ENCODE peak calls at places on chromosomes 6 and 20, in eight cellular contexts. One of them, this sample, is unnamed.
A peak's percentile ranks its signal among the peaks of the same experiment; 100 is the strongest.

GRCh38 chr20:2703716-2704475 is 11.3 kb downstream of the EBF4 start:
- DNase-seq in adrenal gland: no peak
- DNase-seq in uterus: no peak
- DNase-seq in A549: no peak
- DNase-seq in stomach: no peak
- DNase-seq in right lobe of liver: no peak
- DNase-seq in vagina: peak; percentile 70
- DNase-seq in body of pancreas: no peak
- DNase-seq in this sample: no peak

GRCh38 chr6:138289739-138290138 is 71.4 kb upstream of the PBOV1 start:
- DNase-seq in adrenal gland: peak; percentile 67
- DNase-seq in uterus: no peak
- DNase-seq in A549: peak; percentile 6
- DNase-seq in stomach: peak; percentile 38
- DNase-seq in right lobe of liver: peak; percentile 71
- DNase-seq in vagina: no peak
- DNase-seq in body of pancreas: no peak
- DNase-seq in this sample: no peak

GRCh38 chr20:32227744-32228688 is 20.3 kb downstream of the POFUT1 start:
- DNase-seq in adrenal gland: no peak
- DNase-seq in uterus: no peak
- DNase-seq in A549: no peak
- DNase-seq in stomach: peak; percentile 69
- DNase-seq in right lobe of liver: no peak
- DNase-seq in vagina: no peak
- DNase-seq in body of pancreas: peak; percentile 76
- DNase-seq in this sample: peak; percentile 51

GRCh38 chr6:63637865-63638445 is 2.4 kb downstream of the PHF3 start:
- DNase-seq in adrenal gland: no peak
- DNase-seq in uterus: no peak
- DNase-seq in A549: no peak
- DNase-seq in stomach: no peak
- DNase-seq in right lobe of liver: no peak
- DNase-seq in vagina: no peak
- DNase-seq in body of pancreas: no peak
- DNase-seq in this sample: no peak

GRCh38 chr6:107033136-107033535 is 5.1 kb downstream of the MTRES1 start:
- DNase-seq in adrenal gland: no peak
- DNase-seq in uterus: no peak
- DNase-seq in A549: no peak
- DNase-seq in stomach: no peak
- DNase-seq in right lobe of liver: no peak
- DNase-seq in vagina: no peak
- DNase-seq in body of pancreas: no peak
- DNase-seq in this sample: no peak

GRCh38 chr20:62234346-62234745 is 4.0 kb upstream of the OSBPL2 start:
- DNase-seq in adrenal gland: no peak
- DNase-seq in uterus: no peak
- DNase-seq in A549: no peak
- DNase-seq in stomach: peak; percentile 74
- DNase-seq in right lobe of liver: no peak
- DNase-seq in vagina: no peak
- DNase-seq in body of pancreas: peak; percentile 64
- DNase-seq in this sample: no peak

GRCh38 chr6:104855507-104855906 is 4.2 kb downstream of the HACE1 start:
- DNase-seq in adrenal gland: no peak
- DNase-seq in uterus: no peak
- DNase-seq in A549: no peak
- DNase-seq in stomach: no peak
- DNase-seq in right lobe of liver: no peak
- DNase-seq in vagina: no peak
- DNase-seq in body of pancreas: no peak
- DNase-seq in this sample: no peak

GRCh38 chr6:105881608-105882007 is 204.5 kb upstream of the PRDM1 start:
- DNase-seq in adrenal gland: no peak
- DNase-seq in uterus: no peak
- DNase-seq in A549: no peak
- DNase-seq in stomach: no peak
- DNase-seq in right lobe of liver: no peak
- DNase-seq in vagina: no peak
- DNase-seq in body of pancreas: no peak
- DNase-seq in this sample: no peak

GRCh38 chr20:19382371-19382770 is 169.9 kb downstream of the SLC24A3 start:
- DNase-seq in adrenal gland: no peak
- DNase-seq in uterus: no peak
- DNase-seq in A549: no peak
- DNase-seq in stomach: no peak
- DNase-seq in right lobe of liver: no peak
- DNase-seq in vagina: no peak
- DNase-seq in body of pancreas: no peak
- DNase-seq in this sample: no peak

GRCh38 chr6:111263837-111264236 is 176.5 kb downstream of the SLC16A10 start:
- DNase-seq in adrenal gland: no peak
- DNase-seq in uterus: no peak
- DNase-seq in A549: no peak
- DNase-seq in stomach: no peak
- DNase-seq in right lobe of liver: no peak
- DNase-seq in vagina: no peak
- DNase-seq in body of pancreas: no peak
- DNase-seq in this sample: no peak

GRCh38 chr6:164106345-164106769 is 691.8 kb downstream of the QKI start:
- DNase-seq in adrenal gland: no peak
- DNase-seq in uterus: no peak
- DNase-seq in A549: no peak
- DNase-seq in stomach: no peak
- DNase-seq in right lobe of liver: no peak
- DNase-seq in vagina: no peak
- DNase-seq in body of pancreas: no peak
- DNase-seq in this sample: peak; percentile 83

GRCh38 chr6:39298061-39298460 is 16.2 kb downstream of the KCNK17 start:
- DNase-seq in adrenal gland: peak; percentile 79
- DNase-seq in uterus: no peak
- DNase-seq in A549: no peak
- DNase-seq in stomach: peak; percentile 39
- DNase-seq in right lobe of liver: peak; percentile 96
- DNase-seq in vagina: no peak
- DNase-seq in body of pancreas: no peak
- DNase-seq in this sample: no peak

GRCh38 chr6:75272145-75272840 is 12.3 kb downstream of the TMEM30A start:
- DNase-seq in adrenal gland: no peak
- DNase-seq in uterus: no peak
- DNase-seq in A549: no peak
- DNase-seq in stomach: no peak
- DNase-seq in right lobe of liver: no peak
- DNase-seq in vagina: no peak
- DNase-seq in body of pancreas: peak; percentile 39
- DNase-seq in this sample: no peak

GRCh38 chr6:56984374-56984773 is 29.5 kb downstream of the BEND6 start:
- DNase-seq in adrenal gland: no peak
- DNase-seq in uterus: no peak
- DNase-seq in A549: no peak
- DNase-seq in stomach: no peak
- DNase-seq in right lobe of liver: no peak
- DNase-seq in vagina: no peak
- DNase-seq in body of pancreas: no peak
- DNase-seq in this sample: no peak

GRCh38 chr6:79724816-79725215 is 93.7 kb downstream of the SH3BGRL2 start:
- DNase-seq in adrenal gland: peak; percentile 68
- DNase-seq in uterus: no peak
- DNase-seq in A549: no peak
- DNase-seq in stomach: no peak
- DNase-seq in right lobe of liver: no peak
- DNase-seq in vagina: no peak
- DNase-seq in body of pancreas: no peak
- DNase-seq in this sample: peak; percentile 49

GRCh38 chr6:33670971-33671370 is 40.5 kb downstream of the UQCC2 start:
- DNase-seq in adrenal gland: no peak
- DNase-seq in uterus: no peak
- DNase-seq in A549: no peak
- DNase-seq in stomach: no peak
- DNase-seq in right lobe of liver: no peak
- DNase-seq in vagina: no peak
- DNase-seq in body of pancreas: no peak
- DNase-seq in this sample: no peak
- H3K27ac ChIP-seq in adrenal gland: no peak overlapping the region
- H3K27ac ChIP-seq in uterus: no peak overlapping the region
- H3K27ac ChIP-seq in A549: peak overlapping the region; percentile 92
- H3K27ac ChIP-seq in stomach: no peak overlapping the region
- H3K27ac ChIP-seq in right lobe of liver: no peak overlapping the region
- H3K27ac ChIP-seq in vagina: no peak overlapping the region
- H3K27ac ChIP-seq in body of pancreas: no peak overlapping the region
- H3K27ac ChIP-seq in this sample: no peak overlapping the region

DNA sequence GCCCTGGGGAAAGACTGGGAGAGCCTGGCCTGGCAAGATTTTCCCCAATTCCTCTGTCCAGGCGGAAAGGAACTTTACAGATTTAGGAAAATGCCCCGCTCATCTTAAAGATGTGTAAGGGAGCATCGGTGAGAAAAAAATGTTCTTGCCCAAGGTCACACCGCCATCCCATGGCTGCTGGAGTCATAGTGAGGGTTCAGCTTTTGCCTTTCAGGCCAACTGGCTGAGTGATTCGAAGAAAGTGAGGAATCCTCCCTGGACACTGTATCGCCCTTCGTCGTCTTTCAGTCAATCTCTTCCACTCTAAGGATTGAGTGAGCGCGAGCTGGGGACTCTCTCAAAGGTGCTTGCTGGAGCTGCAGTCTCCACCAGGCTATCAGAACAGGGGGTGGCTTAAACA is 1.4 kb downstream of the WFDC2 start:
- DNase-seq in adrenal gland: no peak
- DNase-seq in uterus: no peak
- DNase-seq in A549: no peak
- DNase-seq in stomach: no peak
- DNase-seq in right lobe of liver: no peak
- DNase-seq in vagina: no peak
- DNase-seq in body of pancreas: no peak
- DNase-seq in this sample: no peak
- TF ChIP-seq CTCF in adrenal gland: no peak
- TF ChIP-seq CTCF in uterus: no peak
- TF ChIP-seq CTCF in A549: no peak
- TF ChIP-seq CTCF in stomach: no peak
- TF ChIP-seq CTCF in right lobe of liver: no peak
- TF ChIP-seq CTCF in vagina: no peak
- TF ChIP-seq CTCF in body of pancreas: no peak
- TF ChIP-seq CTCF in this sample: no peak

GRCh38 chr6:6857528-6857927 is 250.2 kb upstream of the RREB1 start:
- DNase-seq in adrenal gland: no peak
- DNase-seq in uterus: no peak
- DNase-seq in A549: no peak
- DNase-seq in stomach: no peak
- DNase-seq in right lobe of liver: no peak
- DNase-seq in vagina: no peak
- DNase-seq in body of pancreas: no peak
- DNase-seq in this sample: no peak

GRCh38 chr6:6861346-6861745 is 246.4 kb upstream of the RREB1 start:
- DNase-seq in adrenal gland: no peak
- DNase-seq in uterus: no peak
- DNase-seq in A549: no peak
- DNase-seq in stomach: no peak
- DNase-seq in right lobe of liver: peak; percentile 29
- DNase-seq in vagina: no peak
- DNase-seq in body of pancreas: no peak
- DNase-seq in this sample: no peak

GRCh38 chr6:6858533-6858982 is 249.2 kb upstream of the RREB1 start:
- DNase-seq in adrenal gland: no peak
- DNase-seq in uterus: no peak
- DNase-seq in A549: no peak
- DNase-seq in stomach: no peak
- DNase-seq in right lobe of liver: no peak
- DNase-seq in vagina: no peak
- DNase-seq in body of pancreas: no peak
- DNase-seq in this sample: no peak

GRCh38 chr6:6859722-6860121 is 248.0 kb upstream of the RREB1 start:
- DNase-seq in adrenal gland: no peak
- DNase-seq in uterus: no peak
- DNase-seq in A549: no peak
- DNase-seq in stomach: no peak
- DNase-seq in right lobe of liver: peak; percentile 15
- DNase-seq in vagina: no peak
- DNase-seq in body of pancreas: no peak
- DNase-seq in this sample: no peak

DNA sequence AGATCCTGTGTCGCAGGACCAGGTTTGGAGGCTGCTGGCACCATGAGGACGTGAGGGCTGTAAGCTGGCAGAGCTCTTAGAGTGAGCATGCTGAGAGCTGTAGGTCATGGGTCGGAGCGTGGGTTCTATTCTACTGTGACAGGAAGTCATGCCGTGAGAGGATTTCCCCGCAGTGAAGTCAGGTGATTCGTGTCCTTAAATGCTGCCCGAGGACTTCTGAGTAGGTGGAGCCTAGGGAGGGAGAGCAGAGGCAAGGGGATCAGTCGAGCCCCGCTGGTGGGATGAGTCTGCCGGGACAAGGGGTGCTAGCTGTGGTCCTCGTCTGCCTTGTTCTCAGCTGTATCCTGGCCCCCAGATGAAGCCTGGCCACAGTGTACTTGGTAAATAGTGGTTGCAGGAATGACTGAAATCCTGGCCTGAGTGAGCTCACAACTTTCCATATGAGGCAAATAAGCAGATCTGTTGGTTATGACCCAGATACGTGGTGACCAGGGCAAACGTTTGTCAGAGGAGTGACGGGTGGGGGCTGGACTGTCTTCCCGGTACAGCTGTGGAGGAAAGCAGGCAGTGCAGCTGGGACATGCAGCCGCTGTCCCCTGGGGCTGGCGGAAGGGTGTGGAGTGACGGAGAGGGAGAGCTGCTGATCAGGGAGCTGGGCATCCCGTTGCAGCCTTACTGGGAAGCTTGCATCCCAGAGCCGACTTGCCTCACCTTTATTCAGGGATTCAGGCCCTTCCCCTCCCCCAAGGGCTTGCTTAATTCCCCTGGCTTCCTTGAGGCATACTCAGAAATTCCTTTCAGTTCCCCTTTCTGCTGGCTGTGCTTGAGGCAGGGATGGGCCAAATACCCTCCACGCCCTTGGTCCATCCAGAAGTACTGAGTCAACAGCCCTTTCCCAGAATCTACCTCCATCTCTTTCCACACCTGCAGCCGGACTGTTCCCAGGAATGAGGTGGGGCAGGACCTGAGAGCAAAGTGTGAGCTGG is 250.9 kb upstream of the RREB1 start:
- DNase-seq in adrenal gland: peak; percentile 91
- DNase-seq in uterus: peak; percentile 21
- DNase-seq in A549: no peak
- DNase-seq in stomach: peak; percentile 67
- DNase-seq in right lobe of liver: peak; percentile 59
- DNase-seq in vagina: no peak
- DNase-seq in body of pancreas: peak; percentile 51
- DNase-seq in this sample: peak; percentile 51
- TF ChIP-seq POLR2A in adrenal gland: no peak
- TF ChIP-seq POLR2A in uterus: no peak
- TF ChIP-seq POLR2A in A549: no peak
- TF ChIP-seq POLR2A in stomach: no peak
- TF ChIP-seq POLR2A in right lobe of liver: peak; percentile 82
- TF ChIP-seq POLR2A in vagina: no peak
- TF ChIP-seq POLR2A in body of pancreas: no peak
- TF ChIP-seq POLR2A in this sample: no peak

DNA sequence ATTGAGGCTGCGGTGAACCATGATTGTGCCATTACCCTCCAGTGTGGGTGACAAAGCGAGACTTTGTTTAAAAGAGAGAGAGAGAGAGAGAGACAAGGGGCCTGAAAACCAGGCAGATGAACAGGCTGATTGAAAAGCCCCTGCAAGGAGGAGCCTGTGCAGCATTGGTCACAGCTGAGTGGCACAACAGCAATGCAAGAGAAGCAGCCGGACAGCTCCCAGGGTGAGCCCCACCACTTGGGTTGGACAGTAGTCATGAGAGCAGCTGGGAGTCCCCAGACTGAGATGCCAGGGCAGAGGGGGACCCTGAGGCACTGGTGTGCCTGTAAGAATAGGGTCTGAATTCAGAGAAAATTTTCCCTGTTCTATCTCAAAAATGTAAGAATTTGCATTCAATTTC is 10.2 kb downstream of the DNPH1 start:
- DNase-seq in adrenal gland: no peak
- DNase-seq in uterus: no peak
- DNase-seq in A549: no peak
- DNase-seq in stomach: no peak
- DNase-seq in right lobe of liver: no peak
- DNase-seq in vagina: no peak
- DNase-seq in body of pancreas: no peak
- DNase-seq in this sample: no peak
- H3K27ac ChIP-seq in adrenal gland: no peak overlapping the region
- H3K27ac ChIP-seq in uterus: no peak overlapping the region
- H3K27ac ChIP-seq in A549: no peak overlapping the region
- H3K27ac ChIP-seq in stomach: no peak overlapping the region
- H3K27ac ChIP-seq in right lobe of liver: no peak overlapping the region
- H3K27ac ChIP-seq in vagina: no peak overlapping the region
- H3K27ac ChIP-seq in body of pancreas: no peak overlapping the region
- H3K27ac ChIP-seq in this sample: no peak overlapping the region